ENCODE peak calls at places on chromosomes 16 and 17, in seven cellular contexts. G is H1, J is HCT116, F is HepG2, C is K562, T is SK-N-SH, A is GM12878. O is an unnamed sample.

GRCh38 chr17:37406635-37407455 is at the start of the genes ACACA and TADA2A:
- DNase-seq in A (no peak), F (peak; percentile 63), J (peak; percentile 60), C (peak; percentile 88), G (peak; percentile 83), T (peak; percentile 98), O (no peak)

GRCh38 chr16:15899538-15900100 is 11.2 kb upstream of the CEP20 start:
- DNase-seq in A (peak; percentile 65), F (peak; percentile 95), G (no peak), T (no peak), J (peak; percentile 99), C (peak; percentile 75), O (peak; percentile 92)

GRCh38 chr17:77409282-77410161 is 268.8 kb downstream of the SEC14L1 start:
- DNase-seq in G (peak; percentile 71), F (no peak), C (no peak), J (no peak), T (no peak), A (no peak), O (no peak)

GRCh38 chr17:77782611-77783010 is 175.9 kb upstream of the TNRC6C start:
- DNase-seq in T (no peak), G (no peak), A (no peak), C (no peak), J (no peak), F (no peak), O (no peak)

GRCh38 chr17:1649844-1650409 is at the start of gene RILP:
- DNase-seq in T (no peak), A (no peak), C (peak; percentile 96), G (peak; percentile 70), J (peak; percentile 24), F (peak; percentile 89), O (no peak)

GRCh38 chr16:87457724-87458423 is 35.0 kb downstream of the ZCCHC14 start:
- DNase-seq in T (peak; percentile 58), J (peak; percentile 97), C (no peak), F (no peak), A (peak; percentile 38), G (no peak), O (peak; percentile 90)

GRCh38 chr16:85205747-85206471 is 93.6 kb upstream of the CIBAR2 start:
- DNase-seq in G (no peak), F (peak; percentile 47), J (no peak), C (peak; percentile 53), T (peak; percentile 73), A (no peak), O (no peak)

GRCh38 chr17:68759002-68759342 is 157.8 kb upstream of the FAM20A start:
- DNase-seq in J (no peak), G (no peak), T (no peak), C (no peak), F (peak; percentile 59), A (no peak), O (no peak)

GRCh38 chr16:80816372-80816771 is 12.0 kb upstream of the CDYL2 start:
- DNase-seq in J (no peak), F (no peak), C (no peak), G (no peak), T (no peak), A (no peak), O (no peak)

GRCh38 chr16:28900601-28901000 is 22.3 kb downstream of the ATP2A1 start:
- DNase-seq in G (no peak), C (no peak), A (no peak), F (no peak), J (no peak), T (no peak), O (no peak)

GRCh38 chr17:30812218-30813177 is 12.0 kb downstream of the CRLF3 start:
- DNase-seq in A (no peak), G (no peak), J (no peak), F (no peak), C (no peak), T (no peak), O (no peak)

GRCh38 chr17:51260237-51260959 is at the start of gene UTP18:
- DNase-seq in J (peak; percentile 98), F (peak; percentile 96), A (peak; percentile 89), C (peak; percentile 97), T (peak; percentile 100), G (peak; percentile 94), O (peak; percentile 85)

GRCh38 chr17:60887607-60888028 is 210.0 kb downstream of the BCAS3 start:
- DNase-seq in J (no peak), C (peak; percentile 5), T (no peak), G (no peak), F (no peak), A (no peak), O (no peak)

GRCh38 chr16:73473713-73474112 is 425.8 kb upstream of the ZFHX3 start:
- DNase-seq in A (no peak), G (no peak), F (no peak), J (no peak), C (no peak), T (peak; percentile 52), O (no peak)

GRCh38 chr17:32882734-32883133 is 5.8 kb upstream of the MYO1D start:
- DNase-seq in A (no peak), F (no peak), G (no peak), T (no peak), C (peak; percentile 80), J (no peak), O (no peak)

GRCh38 chr16:57742543-57742942 is 7.0 kb downstream of the KATNB1 start:
- DNase-seq in G (no peak), C (peak; percentile 41), J (no peak), T (no peak), F (no peak), A (no peak), O (no peak)
- TF ChIP-seq SIN3A in G (no peak), C (no peak), J (no peak), T (no peak), F (no peak), A (no peak), O (no peak)

GRCh38 chr17:82823004-82823403 is 16.8 kb downstream of the ZNF750 start:
- DNase-seq in F (peak; percentile 15), T (peak; percentile 52), A (no peak), G (peak; percentile 68), C (peak; percentile 30), J (no peak), O (no peak)
- TF ChIP-seq CTCF in F (peak; percentile 75), T (peak; percentile 21), A (peak; percentile 13), G (peak; percentile 53), C (peak; percentile 47), J (no peak), O (no peak)

GRCh38 chr16:86389566-86390328 is 120.6 kb upstream of the FOXF1 start:
- DNase-seq in J (no peak), F (no peak), A (no peak), G (no peak), T (no peak), C (no peak), O (no peak)
- TF ChIP-seq SIN3A in J (no peak), F (no peak), A (no peak), G (no peak), T (no peak), C (no peak), O (no peak)

GRCh38 chr16:75305364-75306101 is 54.1 kb upstream of the BCAR1 start:
- DNase-seq in A (peak; percentile 71), G (no peak), T (peak; percentile 54), C (peak; percentile 90), F (peak; percentile 99), J (peak; percentile 100), O (peak; percentile 97)
- TF ChIP-seq CTCF in A (no peak), G (no peak), T (peak; percentile 24), C (no peak), F (no peak), J (no peak), O (no peak)

GRCh38 chr17:79981090-79981489 is 54.6 kb downstream of the TBC1D16 start:
- DNase-seq in J (no peak), A (no peak), G (no peak), C (no peak), T (peak; percentile 22), F (no peak), O (no peak)
- TF ChIP-seq SIN3A in J (no peak), A (no peak), G (no peak), C (no peak), T (no peak), F (no peak), O (no peak)

DNA sequence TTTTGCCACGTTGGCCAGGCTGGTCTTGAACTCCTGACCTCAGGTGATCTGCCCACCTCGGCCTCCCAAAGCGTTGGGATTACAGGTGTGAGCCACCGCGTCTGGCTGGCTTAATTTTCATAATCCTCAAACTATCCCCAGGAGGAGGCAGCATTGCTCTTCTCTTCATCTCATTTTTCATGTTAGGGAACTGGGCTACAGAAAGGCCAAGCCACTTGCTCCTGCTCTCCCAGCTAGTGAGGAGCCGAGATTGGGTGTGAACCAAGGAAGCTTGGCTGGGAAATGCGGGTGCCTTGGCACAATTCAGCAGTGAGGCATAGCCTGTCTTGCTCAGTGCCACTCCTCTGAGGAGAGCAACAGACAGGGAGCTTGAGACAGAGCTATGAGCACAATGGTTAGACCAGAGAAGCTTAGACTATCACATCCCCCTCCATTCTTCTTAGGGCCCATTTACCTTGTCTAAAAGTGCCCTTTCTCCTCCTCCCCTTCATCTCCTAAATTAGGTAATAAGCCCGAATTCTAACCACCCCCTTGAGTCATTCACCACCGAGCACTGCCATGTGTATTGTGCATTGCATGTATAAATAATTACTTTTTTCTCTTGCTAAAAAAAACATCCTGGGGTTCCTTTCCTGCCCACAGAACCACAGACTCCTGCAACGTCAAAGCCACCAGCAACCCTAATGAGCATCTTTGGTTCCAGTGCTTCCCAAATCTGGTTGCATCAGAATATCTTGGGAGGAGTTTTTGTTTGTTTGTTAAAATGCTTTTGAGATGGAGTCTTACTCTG is 20.0 kb upstream of the KIF19 start:
- DNase-seq in C (no peak), F (no peak), G (no peak), J (no peak), T (no peak), A (no peak), O (no peak)
- TF ChIP-seq CTCF in C (peak; percentile 49), F (peak; percentile 46), G (peak; percentile 57), J (peak; percentile 45), T (no peak), A (no peak), O (no peak)

GRCh38 chr17:3678821-3679175 is 10.2 kb downstream of the EMC6 start:
- DNase-seq in C (no peak), F (no peak), A (no peak), J (no peak), G (peak; percentile 39), T (no peak), O (no peak)

GRCh38 chr17:3679186-3680126 is 10.8 kb downstream of the EMC6 start:
- DNase-seq in J (no peak), F (no peak), G (peak; percentile 47), A (no peak), C (no peak), T (no peak), O (no peak)

GRCh38 chr17:3678095-3678820 is 9.6 kb downstream of the EMC6 start:
- DNase-seq in F (peak; percentile 49), C (no peak), A (no peak), T (no peak), G (peak; percentile 79), J (no peak), O (no peak)

GRCh38 chr17:3672571-3672970 is 4.0 kb downstream of the EMC6 start:
- DNase-seq in J (no peak), F (no peak), C (no peak), G (no peak), A (no peak), T (no peak), O (no peak)

DNA sequence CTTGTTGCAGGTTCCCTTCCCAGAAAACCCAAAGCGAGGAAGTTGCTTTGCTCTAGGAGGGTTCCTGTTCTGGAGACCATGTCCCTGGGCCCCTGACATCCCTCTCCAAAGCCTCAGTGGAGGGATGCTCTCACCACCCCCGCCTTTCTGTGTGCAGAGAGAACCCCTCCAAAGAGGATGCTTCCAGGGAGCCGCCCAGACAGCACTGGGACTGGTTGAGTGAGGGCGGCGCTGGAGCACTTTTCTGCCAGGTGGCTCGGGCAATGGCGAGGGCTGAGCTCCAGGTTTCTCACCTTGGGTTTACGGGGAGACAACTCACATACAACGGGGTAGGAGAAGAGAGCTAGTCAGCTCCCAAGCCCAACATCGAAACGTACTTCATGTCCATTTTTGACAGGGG is 7.3 kb downstream of the EMC6 start:
- DNase-seq in F (no peak), T (no peak), J (no peak), A (no peak), G (no peak), C (no peak), O (no peak)
- TF ChIP-seq SIN3A in F (no peak), T (no peak), J (no peak), A (no peak), G (no peak), C (no peak), O (no peak)